ENCODE peak calls at places on chromosome X, in five cellular contexts. One of them, this sample, is unnamed.

GRCh38 chrX:9312922-9313867 is 151.7 kb upstream of the TBL1X start:
- DNase-seq in lung: peak; percentile 60
- DNase-seq in cardiac muscle cell: no peak
- DNase-seq in heart left ventricle: peak; percentile 9
- DNase-seq in suprapubic skin: peak; percentile 69
- DNase-seq in this sample: peak; percentile 68

GRCh38 chrX:108224727-108225455 is 133.3 kb downstream of the ATG4A start:
- DNase-seq in lung: no peak
- DNase-seq in cardiac muscle cell: peak; percentile 52
- DNase-seq in heart left ventricle: no peak
- DNase-seq in suprapubic skin: no peak
- DNase-seq in this sample: no peak

GRCh38 chrX:123949846-123950245 is 11.7 kb upstream of the STAG2 start:
- DNase-seq in lung: no peak
- DNase-seq in cardiac muscle cell: no peak
- DNase-seq in heart left ventricle: no peak
- DNase-seq in suprapubic skin: no peak
- DNase-seq in this sample: no peak

GRCh38 chrX:71111141-71111843 is at the start of gene IL2RG:
- DNase-seq in lung: no peak
- DNase-seq in cardiac muscle cell: no peak
- DNase-seq in heart left ventricle: no peak
- DNase-seq in suprapubic skin: no peak
- DNase-seq in this sample: no peak

GRCh38 chrX:45900751-45901150 is 644.5 kb downstream of the ZNF674 start:
- DNase-seq in lung: no peak
- DNase-seq in cardiac muscle cell: peak; percentile 62
- DNase-seq in heart left ventricle: no peak
- DNase-seq in suprapubic skin: no peak
- DNase-seq in this sample: no peak

GRCh38 chrX:47247206-47247998 is 14.6 kb downstream of the USP11 start:
- DNase-seq in lung: no peak
- DNase-seq in cardiac muscle cell: no peak
- DNase-seq in heart left ventricle: no peak
- DNase-seq in suprapubic skin: no peak
- DNase-seq in this sample: no peak

GRCh38 chrX:101078716-101079115 is at the start of gene TMEM35A:
- DNase-seq in lung: no peak
- DNase-seq in cardiac muscle cell: peak; percentile 38
- DNase-seq in heart left ventricle: no peak
- DNase-seq in suprapubic skin: no peak
- DNase-seq in this sample: no peak

GRCh38 chrX:17560385-17560784 is 176.9 kb upstream of the SCML1 start:
- DNase-seq in lung: no peak
- DNase-seq in cardiac muscle cell: no peak
- DNase-seq in heart left ventricle: no peak
- DNase-seq in suprapubic skin: no peak
- DNase-seq in this sample: no peak

GRCh38 chrX:41946973-41947612 is 23.7 kb upstream of the CASK start:
- DNase-seq in lung: no peak
- DNase-seq in cardiac muscle cell: peak; percentile 31
- DNase-seq in heart left ventricle: no peak
- DNase-seq in suprapubic skin: no peak
- DNase-seq in this sample: no peak

GRCh38 chrX:41952102-41952501 is 28.7 kb upstream of the CASK start:
- DNase-seq in lung: no peak
- DNase-seq in cardiac muscle cell: no peak
- DNase-seq in heart left ventricle: no peak
- DNase-seq in suprapubic skin: no peak
- DNase-seq in this sample: no peak

DNA sequence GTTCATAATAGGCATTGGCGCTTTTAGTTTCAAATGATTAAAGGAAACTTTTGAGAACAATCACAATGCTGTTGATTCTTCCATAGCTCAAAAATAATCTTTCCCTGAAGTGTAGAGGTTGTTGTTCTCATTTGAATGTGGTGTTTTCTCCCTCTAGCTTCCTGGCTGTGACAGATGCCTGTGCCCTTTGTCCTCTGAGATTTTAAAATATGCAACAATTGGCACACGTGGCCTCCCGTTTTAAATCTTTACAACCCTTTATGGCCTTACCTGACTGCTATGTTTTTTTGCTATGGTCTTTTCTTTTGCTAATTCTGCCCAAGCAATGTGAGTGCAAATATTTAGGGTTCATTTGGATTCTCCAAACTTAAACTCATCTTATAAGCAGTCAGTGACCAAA is 22.9 kb upstream of the CASK start:
- DNase-seq in lung: no peak
- DNase-seq in cardiac muscle cell: no peak
- DNase-seq in heart left ventricle: no peak
- DNase-seq in suprapubic skin: no peak
- DNase-seq in this sample: no peak
- H3K27ac ChIP-seq in lung: no peak overlapping the region
- H3K27ac ChIP-seq in cardiac muscle cell: no peak overlapping the region
- H3K27ac ChIP-seq in heart left ventricle: no peak overlapping the region
- H3K27ac ChIP-seq in suprapubic skin: no peak overlapping the region
- H3K27ac ChIP-seq in this sample: no peak overlapping the region

GRCh38 chrX:131779313-131779712 is 235.4 kb downstream of the OR13H1 start:
- DNase-seq in lung: no peak
- DNase-seq in cardiac muscle cell: no peak
- DNase-seq in heart left ventricle: no peak
- DNase-seq in suprapubic skin: no peak
- DNase-seq in this sample: no peak
- H3K9me3 ChIP-seq in lung: no peaks in the 10 kb centered on the region
- H3K9me3 ChIP-seq in cardiac muscle cell: no peaks in the 10 kb centered on the region
- H3K9me3 ChIP-seq in heart left ventricle: no peaks in the 10 kb centered on the region
- H3K9me3 ChIP-seq in suprapubic skin: no peaks in the 10 kb centered on the region
- H3K9me3 ChIP-seq in this sample: no peaks in the 10 kb centered on the region

DNA sequence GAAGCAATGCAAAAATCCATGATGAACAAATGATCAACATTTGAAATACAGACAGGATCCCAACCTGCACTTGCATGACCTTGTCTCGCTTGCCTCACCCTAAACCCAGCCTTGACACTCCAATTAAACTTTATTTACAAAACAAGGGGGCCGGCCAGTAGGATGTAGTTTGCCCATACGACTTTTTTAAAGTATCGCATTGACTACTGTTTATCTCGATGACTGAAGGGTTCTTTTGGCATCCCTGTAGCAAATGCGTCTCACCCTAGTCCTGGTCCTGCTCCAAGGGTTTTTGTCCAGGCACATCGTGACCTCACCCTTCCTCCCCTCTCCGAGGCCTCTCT is 430 bp upstream of the SLC25A5 start:
- DNase-seq in lung: no peak
- DNase-seq in cardiac muscle cell: no peak
- DNase-seq in heart left ventricle: no peak
- DNase-seq in suprapubic skin: no peak
- DNase-seq in this sample: no peak
- H3K27ac ChIP-seq in lung: peak overlapping the region; percentile 97
- H3K27ac ChIP-seq in cardiac muscle cell: no peak overlapping the region
- H3K27ac ChIP-seq in heart left ventricle: peak overlapping the region; percentile 47
- H3K27ac ChIP-seq in suprapubic skin: peak overlapping the region; percentile 96
- H3K27ac ChIP-seq in this sample: peak overlapping the region; percentile 96

DNA sequence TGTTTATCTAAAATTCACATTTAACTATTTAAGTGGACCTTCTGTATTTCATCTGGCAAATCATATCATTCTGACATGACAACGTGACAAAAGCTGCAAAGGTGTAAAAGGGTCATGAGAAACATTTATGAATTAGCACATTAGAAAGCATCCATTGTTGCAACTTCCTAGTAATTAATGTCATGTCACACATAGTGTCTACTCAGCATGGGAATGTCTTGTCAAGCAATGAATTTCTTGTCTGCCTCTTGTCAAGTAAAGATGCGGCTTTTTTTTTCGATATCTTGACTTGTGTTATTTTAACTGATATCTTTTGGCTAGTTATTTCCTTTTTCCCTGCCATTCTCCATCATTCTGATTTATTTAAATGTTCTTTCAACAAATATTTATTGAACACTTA is 463.5 kb upstream of the CXorf51B start:
- DNase-seq in lung: no peak
- DNase-seq in cardiac muscle cell: no peak
- DNase-seq in heart left ventricle: no peak
- DNase-seq in suprapubic skin: no peak
- DNase-seq in this sample: no peak
- H3K9me3 ChIP-seq in lung: no peaks in the 10 kb centered on the region
- H3K9me3 ChIP-seq in cardiac muscle cell: no peaks in the 10 kb centered on the region
- H3K9me3 ChIP-seq in heart left ventricle: no peaks in the 10 kb centered on the region
- H3K9me3 ChIP-seq in suprapubic skin: no peaks in the 10 kb centered on the region
- H3K9me3 ChIP-seq in this sample: no peaks in the 10 kb centered on the region

GRCh38 chrX:119756926-119757635 is 1.3 kb upstream of the SOWAHD start:
- DNase-seq in lung: no peak
- DNase-seq in cardiac muscle cell: no peak
- DNase-seq in heart left ventricle: no peak
- DNase-seq in suprapubic skin: no peak
- DNase-seq in this sample: no peak

GRCh38 chrX:119753001-119753400 is 5.4 kb upstream of the SOWAHD start:
- DNase-seq in lung: no peak
- DNase-seq in cardiac muscle cell: no peak
- DNase-seq in heart left ventricle: no peak
- DNase-seq in suprapubic skin: no peak
- DNase-seq in this sample: no peak

GRCh38 chrX:119757646-119757978 is 776 bp upstream of the SOWAHD start:
- DNase-seq in lung: no peak
- DNase-seq in cardiac muscle cell: no peak
- DNase-seq in heart left ventricle: no peak
- DNase-seq in suprapubic skin: no peak
- DNase-seq in this sample: no peak

GRCh38 chrX:119755981-119756533 is 2.3 kb upstream of the SOWAHD start:
- DNase-seq in lung: no peak
- DNase-seq in cardiac muscle cell: no peak
- DNase-seq in heart left ventricle: no peak
- DNase-seq in suprapubic skin: no peak
- DNase-seq in this sample: no peak

GRCh38 chrX:119753639-119754257 is 4.6 kb upstream of the SOWAHD start:
- DNase-seq in lung: no peak
- DNase-seq in cardiac muscle cell: peak; percentile 63
- DNase-seq in heart left ventricle: no peak
- DNase-seq in suprapubic skin: no peak
- DNase-seq in this sample: no peak
- H3K27ac ChIP-seq in lung: no peak overlapping the region
- H3K27ac ChIP-seq in cardiac muscle cell: no peak overlapping the region
- H3K27ac ChIP-seq in heart left ventricle: no peak overlapping the region
- H3K27ac ChIP-seq in suprapubic skin: no peak overlapping the region
- H3K27ac ChIP-seq in this sample: no peak overlapping the region